ENCODE peak calls at places on chromosomes 2 and 18, in five cellular contexts. O is left kidney; W is activated CD8-positive, alpha-beta memory T cell treated with anti-CD3 and anti-CD28 coated beads for 24 hours; K is NCI-H2029; E is GM10248. N is an unnamed sample.

GRCh38 chr18:62399781-62400308 is 74.7 kb downstream of the TNFRSF11A start:
- DNase-seq in O (peak), W (no peak), K (peak), E (no peak), N (no peak)

GRCh38 chr2:241149925-241150659 is at the start of gene PPP1R7:
- DNase-seq in O (peak), W (peak), K (peak), E (peak), N (peak)

GRCh38 chr2:56208380-56208779 is 24.6 kb downstream of the CCDC85A start:
- DNase-seq in O (peak), W (no peak), K (no peak), E (no peak), N (no peak)

GRCh38 chr2:34529965-34530364 is 930.9 kb upstream of the FAM98A start:
- DNase-seq in O (no peak), W (no peak), K (no peak), E (no peak), N (no peak)

GRCh38 chr2:53460347-53460746 is 307.3 kb upstream of the CHAC2 start:
- DNase-seq in O (no peak), W (no peak), K (peak), E (no peak), N (no peak)

GRCh38 chr18:58584219-58585127 is 44.4 kb downstream of the ALPK2 start:
- DNase-seq in O (peak), W (no peak), K (no peak), E (no peak), N (no peak)

GRCh38 chr18:2002604-2003003 is 568.7 kb downstream of the METTL4 start:
- DNase-seq in O (no peak), W (no peak), K (no peak), E (no peak), N (no peak)

GRCh38 chr2:219691551-219691950 is 64.1 kb downstream of the SLC4A3 start:
- DNase-seq in O (no peak), W (peak), K (no peak), E (no peak), N (no peak)

GRCh38 chr2:132581917-132582316 is 88.1 kb downstream of the LYPD1 start:
- DNase-seq in O (no peak), W (no peak), K (peak), E (no peak), N (no peak)

GRCh38 chr2:191051825-191052778 is 38.1 kb upstream of the STAT1 start:
- DNase-seq in O (peak), W (peak), K (no peak), E (peak), N (peak)

GRCh38 chr18:78994531-78994930 is 14.9 kb downstream of the SALL3 start:
- DNase-seq in O (no peak), W (no peak), K (no peak), E (no peak), N (no peak)

GRCh38 chr2:163736433-163737168 is 793 bp upstream of the FIGN start:
- DNase-seq in O (peak), W (no peak), K (no peak), E (peak), N (no peak)

GRCh38 chr18:26215247-26215970 is 10.8 kb upstream of the TAF4B start:
- DNase-seq in O (peak), W (no peak), K (no peak), E (peak), N (no peak)

GRCh38 chr2:197707316-197708213 is 2.4 kb downstream of the MARS2 start:
- DNase-seq in O (peak), W (no peak), K (no peak), E (peak), N (no peak)

N was measured in BJ.